ENCODE peak calls at places on chromosomes 1 and 21, in five cellular contexts. R is left lung, M is IMR-90, Y is body of pancreas, N is lower lobe of right lung. S is an unnamed sample.

GRCh38 chr1:47805826-47806450 is 191.2 kb downstream of the TRABD2B start:
- DNase-seq in R (no peak), M (no peak), Y (no peak), N (no peak), S (no peak)

GRCh38 chr1:180204231-180204630 is 25.8 kb upstream of the LHX4 start:
- DNase-seq in R (no peak), M (no peak), Y (no peak), N (peak; percentile 20), S (no peak)

GRCh38 chr1:116498789-116499628 is 71.8 kb downstream of the CD58 start:
- DNase-seq in R (no peak), M (peak; percentile 61), Y (peak; percentile 79), N (no peak), S (peak; percentile 54)

GRCh38 chr1:86409416-86410021 is 13.4 kb upstream of the ODF2L start:
- DNase-seq in R (peak; percentile 82), M (no peak), Y (no peak), N (peak; percentile 64), S (no peak)

GRCh38 chr1:31760422-31760900 is 3.7 kb downstream of the ADGRB2 start:
- DNase-seq in R (peak; percentile 77), M (no peak), Y (no peak), N (no peak), S (no peak)

GRCh38 chr1:7299329-7299799 is 471.7 kb upstream of the VAMP3 start:
- DNase-seq in R (no peak), M (peak; percentile 100), Y (peak; percentile 30), N (no peak), S (peak; percentile 68)

GRCh38 chr1:5670590-5671350 is 321.5 kb downstream of the NPHP4 start:
- DNase-seq in R (no peak), M (no peak), Y (no peak), N (no peak), S (no peak)

GRCh38 chr1:230186003-230186863 is 119.2 kb downstream of the GALNT2 start:
- DNase-seq in R (no peak), M (peak; percentile 93), Y (peak; percentile 85), N (peak; percentile 84), S (no peak)

GRCh38 chr1:205284420-205285144 is 37.0 kb downstream of the NUAK2 start:
- DNase-seq in R (peak; percentile 97), M (peak; percentile 99), Y (peak; percentile 89), N (peak; percentile 93), S (peak; percentile 84)

GRCh38 chr1:102595106-102595505 is 513.2 kb downstream of the COL11A1 start:
- DNase-seq in R (no peak), M (no peak), Y (no peak), N (no peak), S (no peak)

GRCh38 chr1:82733645-82734044 is 932.9 kb downstream of the ADGRL2 start:
- DNase-seq in R (no peak), M (no peak), Y (no peak), N (no peak), S (no peak)

GRCh38 chr1:33301273-33301984 is 19.5 kb downstream of the A3GALT2 start:
- DNase-seq in R (no peak), M (peak; percentile 18), Y (no peak), N (no peak), S (peak; percentile 30)

GRCh38 chr1:101309334-101310221 is 72.8 kb downstream of the S1PR1 start:
- DNase-seq in R (peak; percentile 83), M (peak; percentile 56), Y (peak; percentile 61), N (peak; percentile 72), S (peak; percentile 80)

GRCh38 chr1:229478852-229479251 is 29.3 kb downstream of the NUP133 start:
- DNase-seq in R (no peak), M (no peak), Y (no peak), N (no peak), S (no peak)

GRCh38 chr1:117164209-117164608 is 42.7 kb upstream of the TRIM45 start:
- DNase-seq in R (no peak), M (no peak), Y (no peak), N (no peak), S (peak; percentile 21)

GRCh38 chr1:181548491-181548890 is 65.2 kb downstream of the CACNA1E start:
- DNase-seq in R (no peak), M (no peak), Y (no peak), N (no peak), S (no peak)

GRCh38 chr1:110672753-110673108 is 2.0 kb downstream of the KCNA3 start:
- DNase-seq in R (no peak), M (no peak), Y (no peak), N (no peak), S (no peak)

GRCh38 chr1:18373151-18373550 is 107.6 kb upstream of the KLHDC7A start:
- DNase-seq in R (no peak), M (no peak), Y (no peak), N (no peak), S (no peak)

GRCh38 chr1:16721871-16722641 is 18.3 kb upstream of the RNU1-4 start:
- DNase-seq in R (no peak), M (no peak), Y (no peak), N (no peak), S (no peak)

GRCh38 chr1:21295059-21295401 is 4.8 kb upstream of the ECE1 start:
- DNase-seq in R (no peak), M (peak; percentile 65), Y (no peak), N (no peak), S (no peak)

GRCh38 chr1:12203216-12204007 is 26.4 kb upstream of the VPS13D start:
- DNase-seq in R (no peak), M (no peak), Y (no peak), N (no peak), S (no peak)

GRCh38 chr1:194067772-194068171 is 881.4 kb upstream of the B3GALT2 start:
- DNase-seq in R (no peak), M (no peak), Y (no peak), N (no peak), S (no peak)

GRCh38 chr1:8666394-8667167 is 150.9 kb downstream of the RERE start:
- DNase-seq in R (no peak), M (peak; percentile 77), Y (no peak), N (no peak), S (no peak)

GRCh38 chr1:104018922-104019674 is 269.4 kb downstream of the AMY1C start:
- DNase-seq in R (peak; percentile 10), M (no peak), Y (no peak), N (no peak), S (no peak)

GRCh38 chr1:76425843-76426145 is 351.2 kb downstream of the ST6GALNAC3 start:
- DNase-seq in R (no peak), M (peak; percentile 88), Y (no peak), N (no peak), S (no peak)

GRCh38 chr21:35303085-35303484 is 254.0 kb upstream of the RUNX1 start:
- DNase-seq in R (no peak), M (peak; percentile 93), Y (peak; percentile 19), N (no peak), S (no peak)

GRCh38 chr1:109482796-109483638 is 688 bp upstream of the ATXN7L2 start:
- DNase-seq in R (no peak), M (peak; percentile 13), Y (peak; percentile 21), N (peak; percentile 65), S (peak; percentile 73)

GRCh38 chr21:42389449-42389835 is 6.4 kb downstream of the TMPRSS3 start:
- DNase-seq in R (peak; percentile 45), M (no peak), Y (peak; percentile 81), N (no peak), S (no peak)

GRCh38 chr1:210407207-210407886 is 78.6 kb downstream of the HHAT start:
- DNase-seq in R (peak; percentile 80), M (peak; percentile 56), Y (peak; percentile 62), N (peak; percentile 63), S (peak; percentile 77)

GRCh38 chr1:5973771-5974170 is 18.5 kb downstream of the NPHP4 start:
- DNase-seq in R (no peak), M (no peak), Y (no peak), N (no peak), S (no peak)

GRCh38 chr1:225737179-225737578 is 40.4 kb upstream of the SRP9 start:
- DNase-seq in R (no peak), M (no peak), Y (no peak), N (no peak), S (no peak)

GRCh38 chr1:24909388-24909898 is 20.6 kb downstream of the RUNX3 start:
- DNase-seq in R (peak; percentile 80), M (peak; percentile 61), Y (peak; percentile 59), N (peak; percentile 78), S (no peak)

GRCh38 chr1:63728611-63729226 is 45.1 kb upstream of the ROR1 start:
- DNase-seq in R (no peak), M (no peak), Y (no peak), N (no peak), S (no peak)
- H3K27ac ChIP-seq in R (no peak overlapping the region), M (no peak overlapping the region), Y (no peak overlapping the region), N (no peak overlapping the region), S (no peak overlapping the region)

DNA sequence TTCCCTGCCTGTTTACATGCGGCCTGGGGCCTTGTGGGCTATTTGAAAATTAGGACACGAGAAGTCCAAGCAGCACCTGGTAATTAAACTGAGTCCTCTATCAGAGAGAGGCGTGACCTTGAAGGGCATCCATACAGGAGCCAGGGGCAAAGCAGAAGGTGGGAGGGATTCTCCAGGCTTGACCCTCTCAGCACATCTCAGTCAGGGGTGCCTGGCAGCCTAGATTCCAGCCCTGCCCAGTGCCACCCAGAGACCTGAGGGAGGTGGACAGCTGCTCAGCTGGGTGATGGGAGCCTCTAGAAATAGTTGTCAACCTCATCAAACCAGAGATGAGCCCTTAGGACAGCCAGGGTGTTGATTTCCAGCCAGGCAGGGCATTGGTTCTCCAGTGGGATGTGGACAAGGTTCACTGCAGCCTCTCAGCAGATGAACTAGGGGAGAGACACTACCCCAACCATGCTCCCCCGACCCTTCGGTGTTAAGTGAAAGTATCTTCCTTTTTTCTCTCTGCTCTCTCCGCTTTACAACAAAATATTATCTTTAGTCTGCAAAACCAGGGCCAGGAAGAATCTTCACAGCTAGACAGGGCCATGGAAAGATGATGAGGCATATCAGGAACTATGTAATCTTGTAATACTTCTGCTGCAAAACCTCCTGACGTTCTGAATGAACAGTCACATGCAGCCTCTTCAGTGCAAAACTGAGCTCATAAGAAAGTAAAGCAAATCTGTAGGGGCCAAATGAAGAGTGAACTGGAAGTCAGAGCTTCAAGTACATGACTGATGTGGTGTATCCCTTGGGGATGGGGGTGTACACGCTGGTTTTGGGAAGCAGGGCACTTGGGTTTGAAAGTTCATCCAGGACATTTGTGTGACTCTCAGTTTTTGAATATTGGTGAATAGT is 35.9 kb upstream of the ATP5PO start:
- DNase-seq in R (no peak), M (peak; percentile 79), Y (no peak), N (no peak), S (no peak)
- H3K27ac ChIP-seq in R (no peak overlapping the region), M (peak overlapping the region; percentile 41), Y (no peak overlapping the region), N (no peak overlapping the region), S (no peak overlapping the region)

GRCh38 chr21:38798081-38798480 is 7.6 kb upstream of the ETS2 start:
- DNase-seq in R (no peak), M (no peak), Y (no peak), N (no peak), S (no peak)

GRCh38 chr21:38800924-38801744 is 4.6 kb upstream of the ETS2 start:
- DNase-seq in R (no peak), M (no peak), Y (no peak), N (no peak), S (no peak)

GRCh38 chr21:38802050-38803026 is 3.4 kb upstream of the ETS2 start:
- DNase-seq in R (no peak), M (peak; percentile 57), Y (no peak), N (no peak), S (no peak)

GRCh38 chr21:38798481-38798882 is 7.2 kb upstream of the ETS2 start:
- DNase-seq in R (no peak), M (no peak), Y (no peak), N (no peak), S (no peak)

GRCh38 chr21:38800046-38800758 is 5.5 kb upstream of the ETS2 start:
- DNase-seq in R (no peak), M (no peak), Y (no peak), N (no peak), S (no peak)
- H3K27ac ChIP-seq in R (no peak overlapping the region), M (no peak overlapping the region), Y (no peak overlapping the region), N (no peak overlapping the region), S (no peak overlapping the region)

GRCh38 chr1:183471748-183472487 is 381 bp upstream of the SMG7 start:
- DNase-seq in R (peak; percentile 98), M (peak; percentile 98), Y (peak; percentile 98), N (peak; percentile 97), S (peak; percentile 99)
- H3K27ac ChIP-seq in R (peak overlapping the region; percentile 97), M (peak overlapping the region; percentile 98), Y (peak overlapping the region; percentile 96), N (peak overlapping the region; percentile 98), S (peak overlapping the region; percentile 95)